ENCODE peak calls at places on chromosomes 6 and 20, in seven cellular contexts. K, Q, M, T, D, O and W are unnamed samples. For H3K9me3, the result is how much of the 10 kb centered on the place peaks cover.

GRCh38 chr6:111667921-111668320 is 62.2 kb upstream of the TRAF3IP2 start:
- DNase-seq in Q (peak), O (no peak), K (no peak), D (no peak), T (peak), M (no peak), W (no peak)

GRCh38 chr6:7341989-7342742 is 29.2 kb upstream of the SSR1 start:
- DNase-seq in K (no peak), Q (peak), D (no peak), O (no peak), M (no peak), T (no peak), W (peak)

GRCh38 chr6:155604991-155605390 is 149.4 kb upstream of the NOX3 start:
- DNase-seq in D (no peak), K (no peak), Q (peak), M (no peak), O (no peak), T (no peak), W (no peak)

GRCh38 chr20:52789716-52790115 is 182.4 kb upstream of the TSHZ2 start:
- DNase-seq in M (no peak), D (no peak), O (no peak), K (no peak), T (no peak), Q (no peak), W (no peak)

GRCh38 chr6:41464481-41464880 is 81.7 kb upstream of the FOXP4 start:
- DNase-seq in D (no peak), T (no peak), Q (no peak), M (no peak), K (no peak), O (no peak), W (no peak)

GRCh38 chr6:33975631-33976424 is 170.1 kb downstream of the GRM4 start:
- DNase-seq in O (peak), T (no peak), D (peak), M (no peak), K (no peak), Q (no peak), W (no peak)

GRCh38 chr6:5582758-5583157 is 321.4 kb downstream of the FARS2 start:
- DNase-seq in Q (peak), O (no peak), M (no peak), D (no peak), T (peak), K (no peak), W (no peak)

GRCh38 chr6:44006872-44007303 is 120.4 kb downstream of the MRPL14 start:
- DNase-seq in K (no peak), O (no peak), D (peak), T (no peak), Q (no peak), M (no peak), W (no peak)

GRCh38 chr6:67863346-67863745 is 771.7 kb upstream of the ADGRB3 start:
- DNase-seq in D (no peak), O (no peak), M (no peak), Q (no peak), T (no peak), K (no peak), W (no peak)

GRCh38 chr20:43388267-43389081 is 69.2 kb upstream of the SRSF6 start:
- DNase-seq in Q (no peak), T (no peak), O (no peak), D (no peak), K (no peak), M (no peak), W (peak)

GRCh38 chr20:54167909-54168872 is 5.6 kb downstream of the CYP24A1 start:
- DNase-seq in Q (no peak), K (no peak), D (no peak), O (no peak), T (peak), M (no peak), W (no peak)

GRCh38 chr20:21234324-21234723 is 68.8 kb upstream of the XRN2 start:
- DNase-seq in D (no peak), T (no peak), O (no peak), M (no peak), K (no peak), Q (no peak), W (no peak)

GRCh38 chr6:79377047-79377446 is 142.6 kb upstream of the HMGN3 start:
- DNase-seq in Q (no peak), M (peak), O (no peak), T (peak), K (no peak), D (no peak), W (no peak)

GRCh38 chr6:142406131-142406530 is 104.3 kb downstream of the ADGRG6 start:
- DNase-seq in O (no peak), T (peak), K (no peak), M (no peak), D (no peak), Q (no peak), W (no peak)

GRCh38 chr6:126625019-126625418 is 285.1 kb downstream of the CENPW start:
- DNase-seq in O (no peak), K (peak), D (peak), T (peak), M (peak), Q (peak), W (no peak)

GRCh38 chr6:35496851-35497570 is at the start of gene TEAD3:
- DNase-seq in Q (peak), O (peak), T (peak), K (peak), D (peak), M (peak), W (peak)

GRCh38 chr20:45775411-45775810 is 16.3 kb downstream of the WFDC3 start:
- DNase-seq in K (no peak), O (no peak), M (no peak), D (no peak), T (no peak), Q (no peak), W (no peak)

GRCh38 chr6:21883929-21884328 is 290.4 kb downstream of the SOX4 start:
- DNase-seq in D (no peak), M (no peak), K (no peak), T (no peak), Q (no peak), O (no peak), W (no peak)

GRCh38 chr6:21885101-21885500 is 291.6 kb downstream of the SOX4 start:
- DNase-seq in D (no peak), T (no peak), Q (no peak), K (no peak), M (no peak), O (no peak), W (no peak)

GRCh38 chr6:21885532-21886089 is 292.1 kb downstream of the SOX4 start:
- DNase-seq in K (no peak), Q (peak), M (peak), T (peak), D (no peak), O (no peak), W (peak)

GRCh38 chr6:21883528-21883927 is 290.0 kb downstream of the SOX4 start:
- DNase-seq in Q (no peak), M (no peak), T (no peak), D (no peak), K (no peak), O (no peak), W (no peak)

GRCh38 chr6:21882066-21882465 is 288.5 kb downstream of the SOX4 start:
- DNase-seq in D (no peak), T (no peak), K (no peak), Q (no peak), O (no peak), M (no peak), W (no peak)
- H3K9me3 ChIP-seq in D (under half), T (under half), K (under half), Q (under half), O (under half), M (under half), W (under half)

GRCh38 chr20:64051033-64051452 is 1.6 kb upstream of the SOX18 start:
- DNase-seq in O (no peak), D (no peak), K (no peak), M (no peak), T (no peak), Q (no peak), W (no peak)
- H3K9ac ChIP-seq in O (no peak), D (no peak), K (no peak), M (no peak), T (no peak), Q (no peak), W (no peak)

DNA sequence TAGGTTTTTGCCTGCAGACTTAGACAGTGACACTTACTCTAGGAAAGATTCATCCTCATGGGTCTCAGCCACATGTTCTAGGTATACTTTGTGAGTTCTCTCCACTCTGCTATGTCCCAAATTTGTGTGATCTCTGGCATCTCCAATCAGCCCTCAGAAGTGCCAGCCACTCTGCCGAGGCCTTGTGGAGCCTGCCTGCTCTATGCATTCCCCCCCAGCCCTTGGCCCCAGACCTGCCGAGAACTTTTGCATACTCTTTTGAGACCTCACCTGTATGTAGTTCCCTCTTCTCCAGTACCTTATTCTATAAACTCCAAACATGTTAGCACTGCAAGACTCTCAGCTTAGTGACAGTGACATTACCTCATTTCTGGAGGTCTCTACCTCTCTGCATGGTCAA is 2170.5 kb upstream of the DEFB115 start:
- DNase-seq in M (no peak), D (no peak), K (no peak), T (no peak), O (no peak), Q (no peak), W (no peak)
- H3K9me3 ChIP-seq in M (under half), D (half or more), K (under half), T (under half), O (half or more), Q (under half), W (under half)

GRCh38 chr6:36855750-36856149 is 16.5 kb upstream of the CPNE5 start:
- DNase-seq in M (no peak), K (no peak), T (no peak), Q (no peak), D (peak), O (peak), W (peak)
- H3K9ac ChIP-seq in M (no peak), K (no peak), T (no peak), Q (no peak), D (no peak), O (no peak), W (no peak)

DNA sequence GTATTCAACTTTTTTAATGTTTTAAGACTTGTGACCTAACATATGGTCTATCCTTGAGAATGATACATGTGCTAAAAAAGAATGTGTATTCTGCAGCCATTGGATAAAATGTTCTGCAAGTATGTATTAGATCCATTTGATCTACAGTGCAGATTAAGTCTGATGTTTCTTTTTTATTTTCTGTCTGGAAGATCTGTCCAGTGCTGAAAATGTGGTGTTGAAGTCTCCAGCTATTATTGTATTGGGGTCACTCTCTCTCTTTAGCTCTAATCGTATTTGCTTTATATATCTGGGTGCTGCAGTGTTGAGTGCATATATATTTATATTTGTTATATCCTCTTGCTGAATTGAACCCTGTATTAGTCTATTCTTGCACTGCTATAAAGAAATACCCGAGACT is 44.2 kb upstream of the TRIM39 start:
- DNase-seq in M (no peak), D (no peak), Q (no peak), T (no peak), K (no peak), O (no peak), W (no peak)
- H3K9me3 ChIP-seq in M (under half), D (half or more), Q (half or more), T (under half), K (half or more), O (under half), W (under half)

DNA sequence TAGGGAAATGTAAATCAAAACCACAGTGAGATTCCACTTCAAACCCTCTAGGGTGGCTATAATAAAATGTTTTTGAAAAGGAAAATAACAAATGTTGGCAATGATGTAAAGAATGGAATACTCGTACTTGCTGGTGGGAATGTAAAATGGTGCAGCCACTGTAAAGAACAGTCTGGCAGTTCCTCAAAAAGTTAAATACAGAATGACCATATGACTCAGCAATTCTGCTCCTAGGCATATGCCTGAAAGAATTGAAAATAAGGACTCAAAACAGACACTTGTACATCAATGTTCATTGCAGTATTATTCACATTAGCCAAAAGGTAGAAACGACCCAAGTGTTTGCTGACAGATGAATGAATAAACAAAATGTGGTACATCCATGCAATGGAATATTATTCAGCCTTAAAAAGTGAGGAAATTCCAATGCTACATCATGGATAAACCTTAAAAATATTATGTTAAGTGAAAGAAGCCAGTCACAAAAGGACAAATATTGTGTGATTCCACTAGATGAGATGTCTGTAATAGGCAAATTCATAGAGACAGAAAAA is 10.2 kb upstream of the RNF114 start:
- DNase-seq in T (no peak), D (no peak), K (no peak), Q (no peak), M (no peak), O (no peak), W (no peak)
- H3K9ac ChIP-seq in T (no peak), D (no peak), K (no peak), Q (no peak), M (no peak), O (no peak), W (no peak)

GRCh38 chr6:137832110-137832509 is 34.9 kb upstream of the TNFAIP3 start:
- DNase-seq in O (no peak), T (peak), Q (peak), K (no peak), M (peak), D (no peak), W (peak)

GRCh38 chr6:137827411-137827940 is 39.6 kb upstream of the TNFAIP3 start:
- DNase-seq in O (no peak), K (no peak), T (no peak), M (peak), D (no peak), Q (no peak), W (peak)

GRCh38 chr6:137829641-137830083 is 37.4 kb upstream of the TNFAIP3 start:
- DNase-seq in T (no peak), K (no peak), M (peak), D (no peak), O (no peak), Q (peak), W (peak)

GRCh38 chr6:137827977-137828815 is 38.9 kb upstream of the TNFAIP3 start:
- DNase-seq in O (no peak), M (peak), Q (no peak), D (no peak), K (no peak), T (no peak), W (no peak)

DNA sequence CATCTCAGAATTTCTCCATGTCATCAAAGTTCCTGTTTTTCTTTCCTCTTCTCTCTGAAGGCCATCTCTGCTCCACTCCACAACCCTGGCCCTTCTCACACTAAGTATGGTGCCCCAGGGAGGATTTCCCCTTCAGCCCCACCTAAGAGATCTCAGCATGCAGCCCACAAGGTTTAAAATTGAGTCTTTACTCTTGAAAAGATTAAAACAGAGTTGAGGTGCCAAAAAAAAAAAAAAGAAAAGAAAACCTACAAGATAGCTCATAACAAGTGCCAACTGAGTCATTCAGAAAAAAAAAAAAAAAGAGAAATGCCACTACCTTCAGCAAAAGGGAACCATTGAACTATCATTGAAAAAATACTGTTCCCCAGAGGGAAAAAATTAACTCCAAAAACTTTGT is 36.5 kb upstream of the TNFAIP3 start:
- DNase-seq in T (no peak), O (no peak), M (no peak), K (no peak), D (no peak), Q (no peak), W (no peak)
- H3K9me3 ChIP-seq in T (under half), O (under half), M (under half), K (under half), D (under half), Q (under half), W (under half)